ENCODE peak calls at places on chromosomes 5 and 9, in four cellular contexts. N is A549, U is K562, V is NB4. I is an unnamed sample.

GRCh38 chr9:134361426-134361825 is 35.2 kb downstream of the RXRA start:
- DNase-seq in U (no peak), V (no peak), N (no peak), I (no peak)

GRCh38 chr5:27450607-27451006 is 412.2 kb upstream of the CDH9 start:
- DNase-seq in V (no peak), N (peak; percentile 5), U (no peak), I (no peak)

GRCh38 chr9:114484854-114485443 is 20.3 kb downstream of the WHRN start:
- DNase-seq in U (peak; percentile 67), V (peak; percentile 88), N (peak; percentile 18), I (no peak)

GRCh38 chr5:78699565-78700143 is 51.1 kb upstream of the LHFPL2 start:
- DNase-seq in V (peak; percentile 40), U (no peak), N (peak; percentile 96), I (peak; percentile 56)

GRCh38 chr5:95731571-95732554 is 727 bp downstream of the RHOBTB3 start:
- DNase-seq in N (peak; percentile 53), V (peak; percentile 77), U (no peak), I (peak; percentile 47)

GRCh38 chr5:93246093-93246855 is 334.7 kb downstream of the NR2F1-AS1 start:
- DNase-seq in U (no peak), N (peak; percentile 23), V (no peak), I (peak; percentile 56)

GRCh38 chr5:111127453-111128195 is 35.5 kb downstream of the WDR36 start:
- DNase-seq in V (no peak), U (no peak), N (no peak), I (peak; percentile 67)

GRCh38 chr9:127340721-127341120 is 56.2 kb upstream of the SLC2A8 start:
- DNase-seq in V (no peak), U (no peak), N (no peak), I (peak; percentile 33)

GRCh38 chr9:100379862-100380261 is 27.1 kb upstream of the TEX10 start:
- DNase-seq in U (no peak), V (no peak), N (peak; percentile 79), I (no peak)

GRCh38 chr9:111348821-111349271 is 18.8 kb upstream of the OR2K2 start:
- DNase-seq in U (no peak), V (no peak), N (peak; percentile 89), I (peak; percentile 95)

GRCh38 chr5:58458851-58459275 is 1.0 kb downstream of the PLK2 start:
- DNase-seq in N (peak; percentile 54), V (no peak), U (no peak), I (no peak)

GRCh38 chr5:16857635-16858034 is 78.5 kb downstream of the MYO10 start:
- DNase-seq in V (no peak), U (no peak), N (no peak), I (no peak)

GRCh38 chr9:122332083-122332482 is 38.7 kb upstream of the PTGS1 start:
- DNase-seq in U (peak; percentile 75), N (no peak), V (peak; percentile 27), I (peak; percentile 83)

GRCh38 chr5:36722913-36723312 is 116.5 kb downstream of the SLC1A3 start:
- DNase-seq in V (no peak), U (no peak), N (no peak), I (no peak)

GRCh38 chr9:35518981-35519679 is 29.2 kb downstream of the RUSC2 start:
- DNase-seq in N (peak; percentile 73), U (no peak), V (no peak), I (peak; percentile 55)

GRCh38 chr5:134976841-134977240 is 9.1 kb downstream of the CATSPER3 start:
- DNase-seq in N (no peak), U (no peak), V (no peak), I (no peak)

GRCh38 chr9:83340451-83340850 is 197.8 kb downstream of the FRMD3 start:
- DNase-seq in V (no peak), N (no peak), U (no peak), I (no peak)

GRCh38 chr9:109001275-109001676 is 12.0 kb downstream of the CTNNAL1 start:
- DNase-seq in V (no peak), U (no peak), N (peak; percentile 43), I (peak; percentile 62)

GRCh38 chr9:82320566-82320965 is 332.0 kb downstream of the SPATA31D1 start:
- DNase-seq in N (no peak), U (no peak), V (no peak), I (no peak)

GRCh38 chr5:116814656-116815055 is 240.0 kb upstream of the SEMA6A start:
- DNase-seq in U (no peak), V (no peak), N (no peak), I (no peak)

GRCh38 chr9:92392690-92393089 is 11.7 kb downstream of the OGN start:
- DNase-seq in N (no peak), U (no peak), V (no peak), I (no peak)

GRCh38 chr5:9126490-9126889 is 419.4 kb downstream of the SEMA5A start:
- DNase-seq in U (no peak), N (no peak), V (no peak), I (no peak)

GRCh38 chr9:107397076-107398049 is 92.2 kb downstream of the KLF4 start:
- DNase-seq in U (no peak), N (no peak), V (peak; percentile 6), I (no peak)

GRCh38 chr5:39850291-39850690 is 425.5 kb upstream of the DAB2 start:
- DNase-seq in V (no peak), U (no peak), N (no peak), I (no peak)

GRCh38 chr9:124863371-124863831 is 1.5 kb downstream of the ARPC5L start:
- DNase-seq in U (no peak), V (no peak), N (no peak), I (no peak)

GRCh38 chr9:79080536-79080935 is 491.2 kb upstream of the TLE4 start:
- DNase-seq in N (no peak), V (no peak), U (no peak), I (no peak)

GRCh38 chr9:100443781-100444768 is 17.1 kb downstream of the MSANTD3 start:
- DNase-seq in U (no peak), N (no peak), V (peak; percentile 37), I (no peak)

GRCh38 chr9:35839926-35840325 is 10.9 kb downstream of the TMEM8B start:
- DNase-seq in N (no peak), U (no peak), V (no peak), I (no peak)

GRCh38 chr5:17203329-17204132 is 13.9 kb upstream of the BASP1 start:
- DNase-seq in V (peak; percentile 72), U (peak; percentile 43), N (peak; percentile 76), I (peak; percentile 82)

GRCh38 chr5:173746050-173746449 is 129.6 kb upstream of the BOD1 start:
- DNase-seq in V (no peak), N (no peak), U (no peak), I (no peak)
- TF ChIP-seq MYC in V (no peak), N (no peak), U (no peak), I (no peak)

GRCh38 chr5:90807483-90807882 is 248.9 kb downstream of the ADGRV1 start:
- DNase-seq in V (no peak), N (no peak), U (no peak), I (peak; percentile 57)

GRCh38 chr5:90813392-90813791 is 254.8 kb downstream of the ADGRV1 start:
- DNase-seq in V (no peak), N (no peak), U (no peak), I (no peak)

GRCh38 chr5:90803891-90804290 is 245.3 kb downstream of the ADGRV1 start:
- DNase-seq in V (no peak), N (no peak), U (no peak), I (no peak)

DNA sequence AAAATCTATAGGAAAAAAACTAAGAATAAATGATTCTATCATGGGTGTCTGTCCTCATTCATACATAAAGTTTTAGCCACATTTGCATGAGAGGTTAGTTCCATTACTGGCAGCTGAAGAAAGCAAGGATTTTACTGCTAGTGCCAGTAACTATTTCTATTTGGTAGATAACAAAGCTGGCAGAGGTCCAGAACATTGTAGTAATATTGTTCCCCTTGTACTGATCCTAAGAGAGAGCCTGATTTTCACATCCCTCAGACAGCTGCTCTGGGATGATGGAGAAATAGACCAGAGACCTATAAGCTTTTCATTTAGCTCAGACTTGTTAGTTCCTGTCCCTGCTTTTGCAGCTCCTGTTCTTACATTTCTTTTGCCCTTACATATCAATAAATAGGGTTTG is 251.1 kb downstream of the ADGRV1 start:
- DNase-seq in U (no peak), V (no peak), N (no peak), I (peak; percentile 27)
- TF ChIP-seq MYC in U (no peak), V (no peak), N (no peak), I (no peak)

GRCh38 chr5:140764177-140765020 is 21.5 kb upstream of the PCDHA1 start:
- DNase-seq in U (no peak), N (peak; percentile 4), V (no peak), I (peak; percentile 4)
- TF ChIP-seq MYC in U (no peak), N (no peak), V (no peak), I (no peak)

GRCh38 chr9:86749530-86750275 is 197.6 kb downstream of the GAS1 start:
- DNase-seq in U (no peak), N (no peak), V (no peak), I (no peak)
- TF ChIP-seq MYC in U (no peak), N (no peak), V (no peak), I (no peak)

DNA sequence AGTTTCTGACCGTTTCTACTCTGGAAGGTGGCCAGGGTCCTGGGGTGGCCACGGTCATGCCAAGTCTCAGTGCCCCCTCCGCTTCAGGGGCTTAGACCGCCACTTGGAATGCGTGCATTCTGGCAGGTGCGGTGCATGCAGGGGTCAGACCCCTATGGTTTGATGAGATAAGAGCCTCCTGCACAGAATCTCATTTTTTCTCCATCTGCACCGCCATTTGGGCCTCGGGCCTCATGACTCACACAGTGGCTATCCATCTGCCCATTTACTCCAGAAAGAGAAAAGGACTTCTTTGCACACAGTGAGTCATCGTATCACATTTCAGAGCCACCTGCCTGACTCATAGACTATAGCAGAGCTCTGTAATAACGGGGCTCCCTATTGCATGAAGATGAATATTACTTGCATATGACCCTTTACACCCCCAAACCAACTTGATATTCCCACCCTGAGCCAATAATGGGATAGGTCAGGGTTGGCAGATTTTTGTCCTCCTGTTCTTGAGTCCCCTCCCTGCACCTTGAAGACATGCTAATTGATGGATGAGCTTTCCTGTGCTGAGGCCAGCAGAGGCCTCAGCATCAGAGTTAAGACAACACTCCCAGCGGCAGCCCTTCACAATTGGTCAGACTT is 157.4 kb downstream of the NR3C1 start:
- DNase-seq in N (peak; percentile 94), V (no peak), U (peak; percentile 88), I (peak; percentile 41)
- TF ChIP-seq MYC in N (no peak), V (no peak), U (no peak), I (no peak)